ENCODE peak calls at places on chromosomes 1 and 21, in eight cellular contexts. T is K562, P is HepG2, H is fibroblast of lung, A is GM12878, R is endothelial cell of umbilical vein, L is mammary epithelial cell, O is keratinocyte. K is an unnamed sample.

GRCh38 chr1:234584926-234585325 is 25.1 kb downstream of the IRF2BP2 start:
- DNase-seq in A (no peak), R (no peak), T (peak; percentile 40), H (peak; percentile 66), O (no peak), P (no peak), L (no peak), K (no peak)

GRCh38 chr1:11473635-11474034 is 5.3 kb upstream of the DISP3 start:
- DNase-seq in T (peak; percentile 53), A (no peak), H (peak; percentile 7), L (peak; percentile 12), R (peak; percentile 9), O (no peak), P (peak; percentile 27), K (peak; percentile 52)

GRCh38 chr1:155334980-155335379 is 14.3 kb downstream of the RUSC1 start:
- DNase-seq in L (no peak), T (no peak), A (no peak), O (no peak), P (no peak), H (no peak), R (no peak), K (no peak)

GRCh38 chr1:51924455-51924854 is 45.9 kb upstream of the NRDC start:
- DNase-seq in P (no peak), O (no peak), A (no peak), L (no peak), T (peak; percentile 14), R (no peak), H (peak; percentile 70), K (no peak)

GRCh38 chr1:165903672-165904071 is 76.3 kb downstream of the UCK2 start:
- DNase-seq in O (peak; percentile 79), R (peak; percentile 86), A (no peak), P (no peak), L (peak; percentile 98), H (peak; percentile 77), T (no peak), K (no peak)

GRCh38 chr1:219710529-219711194 is 97.8 kb upstream of the ZC3H11B start:
- DNase-seq in R (no peak), O (no peak), A (no peak), P (no peak), H (peak; percentile 99), T (peak; percentile 20), L (peak; percentile 94), K (peak; percentile 1)

GRCh38 chr21:46054447-46054846 is 43.5 kb upstream of the COL6A2 start:
- DNase-seq in O (no peak), R (no peak), H (peak; percentile 66), L (no peak), P (no peak), A (no peak), T (no peak), K (no peak)

GRCh38 chr1:204578867-204579664 is 62.9 kb downstream of the MDM4 start:
- DNase-seq in T (no peak), O (no peak), P (no peak), R (no peak), H (no peak), A (peak; percentile 65), L (no peak), K (peak; percentile 87)

GRCh38 chr21:37762606-37763005 is 153.7 kb downstream of the KCNJ6 start:
- DNase-seq in R (no peak), O (no peak), T (no peak), L (no peak), H (no peak), P (no peak), A (no peak), K (no peak)

GRCh38 chr1:21042920-21043605 is 133.6 kb downstream of the EIF4G3 start:
- DNase-seq in A (no peak), H (peak; percentile 94), T (no peak), O (no peak), L (no peak), P (no peak), R (no peak), K (no peak)

GRCh38 chr1:51264470-51264869 is 28.4 kb downstream of the RNF11 start:
- DNase-seq in R (peak; percentile 84), P (no peak), L (peak; percentile 62), A (no peak), H (peak; percentile 99), T (no peak), O (peak; percentile 38), K (no peak)

GRCh38 chr1:145545055-145545454 is 62.7 kb upstream of the GPR89A start:
- DNase-seq in O (no peak), T (no peak), R (no peak), L (no peak), H (no peak), A (no peak), P (no peak), K (no peak)

GRCh38 chr1:85283475-85284199 is 7.2 kb upstream of the BCL10 start:
- DNase-seq in A (no peak), T (peak; percentile 44), R (no peak), H (no peak), P (peak; percentile 44), O (no peak), L (no peak), K (no peak)

GRCh38 chr1:14578156-14578555 is 20.3 kb upstream of the KAZN start:
- DNase-seq in A (no peak), P (no peak), H (peak; percentile 41), T (no peak), L (no peak), R (no peak), O (no peak), K (no peak)

GRCh38 chr1:7630378-7630777 is 140.7 kb upstream of the VAMP3 start:
- DNase-seq in H (no peak), O (no peak), L (no peak), A (no peak), T (no peak), R (no peak), P (no peak), K (no peak)

GRCh38 chr1:101144868-101145808 is 91.7 kb upstream of the S1PR1 start:
- DNase-seq in R (no peak), A (peak; percentile 21), L (no peak), T (no peak), P (no peak), H (peak; percentile 67), O (no peak), K (no peak)

GRCh38 chr1:12464627-12465056 is 153.4 kb downstream of the DHRS3 start:
- DNase-seq in R (no peak), P (no peak), H (peak; percentile 99), O (no peak), A (no peak), T (peak; percentile 55), L (peak; percentile 65), K (no peak)

GRCh38 chr1:202189012-202189790 is 4.4 kb upstream of the LGR6 start:
- DNase-seq in R (peak; percentile 33), P (peak; percentile 83), A (no peak), T (peak; percentile 89), L (peak; percentile 32), H (peak; percentile 28), O (no peak), K (peak; percentile 83)

GRCh38 chr1:202193614-202194327 is at the start of gene LGR6:
- DNase-seq in T (no peak), A (no peak), O (no peak), R (no peak), L (no peak), P (no peak), H (no peak), K (no peak)

GRCh38 chr1:202194328-202194648 is 689 bp downstream of the LGR6 start:
- DNase-seq in P (no peak), L (no peak), H (no peak), T (no peak), R (no peak), A (no peak), O (no peak), K (no peak)

GRCh38 chr1:202189919-202190715 is 3.5 kb upstream of the LGR6 start:
- DNase-seq in O (no peak), R (no peak), P (peak; percentile 72), T (peak; percentile 57), L (peak; percentile 45), H (no peak), A (no peak), K (no peak)

GRCh38 chr1:202192770-202193613 is 607 bp upstream of the LGR6 start:
- DNase-seq in A (no peak), R (peak; percentile 49), T (peak; percentile 81), H (peak; percentile 31), P (peak; percentile 43), O (no peak), L (no peak), K (peak; percentile 43)
- TF ChIP-seq EZH2 in A (no peak), R (no peak), T (peak; percentile 75), H (peak; percentile 85), P (peak; percentile 38), O (peak; percentile 55), L (no peak), K (peak; percentile 88)

GRCh38 chr1:112718691-112719418 is 3.7 kb upstream of the PPM1J start:
- DNase-seq in A (no peak), L (peak; percentile 70), T (peak; percentile 73), O (no peak), P (no peak), R (peak; percentile 47), H (peak; percentile 56), K (peak; percentile 36)
- TF ChIP-seq EZH2 in A (no peak), L (no peak), T (no peak), O (no peak), P (no peak), R (no peak), H (no peak), K (no peak)

DNA sequence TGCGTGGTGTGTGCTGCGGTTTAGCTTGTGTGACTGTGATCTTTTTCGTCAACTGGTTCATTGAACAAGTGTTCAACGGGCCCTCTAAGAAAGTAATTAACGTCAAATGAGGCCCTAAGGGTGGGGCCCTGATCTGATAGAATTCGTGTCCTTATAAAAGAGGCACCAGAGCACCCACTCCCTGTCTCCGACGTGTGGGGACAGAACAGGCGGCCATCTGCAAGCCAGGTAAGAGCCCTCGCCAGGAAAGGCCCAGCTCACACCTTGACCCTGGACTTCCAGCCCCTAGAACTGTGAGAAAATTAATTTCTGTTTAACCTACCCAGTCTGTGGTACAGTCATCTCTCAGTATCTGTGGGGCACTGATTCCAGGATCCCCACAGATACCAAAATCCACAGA is 20.4 kb upstream of the SAMD11 start:
- DNase-seq in L (no peak), P (no peak), O (no peak), R (no peak), T (no peak), A (no peak), H (no peak), K (no peak)
- TF ChIP-seq EZH2 in L (no peak), P (no peak), O (no peak), R (no peak), T (no peak), A (no peak), H (no peak), K (no peak)

DNA sequence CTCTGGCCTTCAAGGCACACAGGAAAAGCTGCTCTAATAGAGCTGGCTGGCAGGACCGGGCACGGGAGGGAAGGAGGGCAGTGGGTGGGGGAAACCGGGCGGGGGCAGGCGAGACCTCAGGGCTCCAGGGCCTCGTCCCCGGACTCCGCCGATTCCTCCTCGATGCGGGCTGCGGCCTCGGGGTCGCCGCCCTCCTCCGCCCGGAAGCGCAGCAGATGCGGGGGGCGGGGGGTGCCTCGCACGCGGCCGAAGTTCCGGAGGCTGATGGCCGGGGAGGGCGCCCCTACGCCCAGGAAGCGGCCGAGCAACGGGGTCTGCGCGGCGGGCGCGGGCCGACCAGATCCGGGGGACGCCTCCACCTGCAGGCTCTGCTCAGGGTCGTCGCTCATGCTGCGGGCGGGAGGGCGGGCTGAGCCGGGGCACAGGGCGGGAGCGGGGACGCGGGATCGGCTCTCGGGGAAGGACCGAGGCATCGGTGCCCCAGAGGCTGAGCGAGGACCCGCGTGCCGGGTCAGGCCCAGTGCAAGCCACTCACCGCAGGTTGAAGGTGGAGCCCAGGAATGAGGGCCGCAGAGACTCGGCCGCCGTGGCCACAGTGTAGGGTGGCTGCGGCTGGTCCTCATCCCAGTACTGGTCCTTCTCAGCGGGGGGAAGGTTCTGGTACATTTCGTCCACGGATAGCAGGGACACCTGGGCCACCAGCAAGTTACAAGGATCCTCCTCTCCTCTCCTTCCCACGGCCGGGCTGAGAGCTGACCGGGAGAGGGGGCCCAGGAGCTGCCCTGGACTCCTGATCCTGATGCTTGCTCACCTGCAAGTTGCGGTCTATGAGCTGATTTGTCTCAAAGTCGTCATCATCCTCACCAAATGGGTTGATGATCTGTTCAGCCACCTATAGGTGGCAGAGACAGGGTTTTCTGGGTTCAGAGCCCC is 3.6 kb downstream of the BEST4 start:
- DNase-seq in R (no peak), P (peak; percentile 59), T (no peak), A (no peak), L (peak; percentile 49), O (no peak), H (no peak), K (no peak)
- TF ChIP-seq EZH2 in R (no peak), P (no peak), T (no peak), A (no peak), L (no peak), O (no peak), H (no peak), K (no peak)

K was measured in MM.1S.